ENCODE peak calls at places on chromosomes 1 and 21, in eight cellular contexts. R, W, C, N, X, D, G and S are unnamed samples.
A peak's percentile ranks its signal among the peaks of the same experiment; 100 is the strongest.

GRCh38 chr1:102550729-102551384 is 554.1 kb upstream of the OLFM3 start:
- DNase-seq in R (peak; percentile 26), W (no peak), C (no peak), N (no peak), X (no peak), D (no peak), G (peak; percentile 55), S (no peak)

GRCh38 chr1:151000408-151000807 is 6.3 kb downstream of the MINDY1 start:
- DNase-seq in R (no peak), W (no peak), C (no peak), N (no peak), X (no peak), D (no peak), G (no peak), S (no peak)

GRCh38 chr1:113297749-113298148 is 92.6 kb upstream of the MAGI3 start:
- DNase-seq in R (no peak), W (no peak), C (no peak), N (no peak), X (no peak), D (no peak), G (no peak), S (no peak)

GRCh38 chr1:5250336-5250735 is 595.9 kb downstream of the AJAP1 start:
- DNase-seq in R (no peak), W (no peak), C (no peak), N (no peak), X (no peak), D (no peak), G (no peak), S (no peak)

GRCh38 chr1:153493343-153493960 is 33.0 kb upstream of the S100A7 start:
- DNase-seq in R (no peak), W (peak; percentile 35), C (no peak), N (no peak), X (no peak), D (no peak), G (no peak), S (no peak)

GRCh38 chr1:85295006-85295431 is 18.6 kb upstream of the BCL10 start:
- DNase-seq in R (no peak), W (no peak), C (no peak), N (no peak), X (no peak), D (no peak), G (peak; percentile 98), S (no peak)

GRCh38 chr1:5001466-5001865 is 347.1 kb downstream of the AJAP1 start:
- DNase-seq in R (no peak), W (no peak), C (no peak), N (peak; percentile 50), X (no peak), D (no peak), G (no peak), S (no peak)

GRCh38 chr1:227330709-227331108 is 12.4 kb upstream of the CDC42BPA start:
- DNase-seq in R (no peak), W (no peak), C (no peak), N (no peak), X (no peak), D (no peak), G (no peak), S (no peak)

GRCh38 chr1:151282883-151283725 is 1.0 kb downstream of the ZNF687 start:
- DNase-seq in R (peak; percentile 69), W (peak; percentile 71), C (no peak), N (no peak), X (no peak), D (no peak), G (peak; percentile 23), S (peak; percentile 62)

GRCh38 chr21:38985423-38986378 is 180.0 kb downstream of the ETS2 start:
- DNase-seq in R (peak; percentile 78), W (peak; percentile 90), C (no peak), N (no peak), X (no peak), D (peak; percentile 90), G (no peak), S (peak; percentile 61)

GRCh38 chr1:188058801-188059200 is 1230.1 kb downstream of the PLA2G4A start:
- DNase-seq in R (no peak), W (no peak), C (no peak), N (no peak), X (no peak), D (no peak), G (no peak), S (no peak)

GRCh38 chr1:156075158-156075557 is 7.1 kb downstream of the MEX3A start:
- DNase-seq in R (no peak), W (no peak), C (no peak), N (no peak), X (no peak), D (no peak), G (no peak), S (no peak)

GRCh38 chr1:156072251-156072650 is 10.0 kb downstream of the MEX3A start:
- DNase-seq in R (no peak), W (no peak), C (no peak), N (no peak), X (no peak), D (no peak), G (no peak), S (no peak)

GRCh38 chr1:156073740-156074139 is 8.5 kb downstream of the MEX3A start:
- DNase-seq in R (no peak), W (no peak), C (no peak), N (no peak), X (no peak), D (no peak), G (no peak), S (no peak)

GRCh38 chr1:156074661-156075060 is 7.6 kb downstream of the MEX3A start:
- DNase-seq in R (no peak), W (no peak), C (no peak), N (no peak), X (no peak), D (no peak), G (no peak), S (no peak)

DNA sequence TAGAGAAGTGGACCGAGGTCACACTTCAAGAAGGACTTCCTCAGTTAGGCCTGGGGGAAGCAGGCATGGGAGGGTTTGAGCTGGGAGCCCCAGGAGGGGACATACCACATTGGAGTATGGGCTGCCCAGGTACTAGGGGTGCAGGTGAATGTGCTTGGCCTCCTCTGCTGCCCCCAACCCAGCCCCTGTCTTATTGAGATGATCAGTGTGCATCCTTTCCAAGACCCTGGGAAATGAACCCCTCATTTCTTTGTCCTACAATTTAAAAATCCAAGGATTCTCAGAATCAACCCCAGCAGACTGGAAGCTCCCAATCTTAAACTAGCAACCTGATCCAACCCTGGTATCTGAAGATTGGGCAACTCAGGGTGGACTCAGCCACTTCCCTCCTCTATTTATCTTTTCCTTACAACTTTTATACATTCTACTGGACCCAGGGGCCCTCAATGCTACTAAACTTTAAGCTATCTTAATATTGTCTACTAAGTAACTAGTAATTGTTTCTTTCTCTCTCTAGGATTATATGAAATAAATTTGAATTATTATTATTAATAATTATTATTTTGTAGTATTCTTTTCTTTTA is 9.1 kb downstream of the MEX3A start:
- DNase-seq in R (no peak), W (no peak), C (no peak), N (no peak), X (no peak), D (no peak), G (no peak), S (no peak)
- TF ChIP-seq CTCF in R (no peak), W (no peak), C (no peak), N (no peak), X (no peak), D (no peak), G (no peak), S (no peak)

DNA sequence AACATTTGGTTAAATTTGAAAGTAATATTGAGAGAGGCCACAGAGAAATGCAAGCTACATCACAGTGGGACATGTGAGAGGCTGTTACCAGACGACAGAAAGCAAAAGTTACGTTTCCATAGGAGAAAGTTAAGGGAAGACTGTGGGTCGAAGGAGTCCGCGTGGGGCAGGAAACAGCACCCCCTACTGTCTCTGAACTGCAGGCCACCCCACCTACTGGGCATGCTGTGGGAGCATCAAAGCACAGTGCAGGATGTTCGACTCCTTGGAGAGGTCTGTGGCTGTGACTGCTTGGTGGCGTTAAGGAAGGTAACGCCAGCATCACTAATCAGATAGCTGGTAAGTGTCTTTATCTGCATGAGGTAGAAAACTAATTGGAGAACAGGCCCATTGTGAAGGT is 123.9 kb downstream of the PTBP2 start:
- DNase-seq in R (no peak), W (peak; percentile 78), C (no peak), N (peak; percentile 9), X (no peak), D (no peak), G (peak; percentile 54), S (peak; percentile 50)
- TF ChIP-seq CTCF in R (peak; percentile 54), W (peak; percentile 50), C (peak; percentile 27), N (peak; percentile 54), X (peak; percentile 50), D (peak; percentile 43), G (peak; percentile 87), S (peak; percentile 73)

DNA sequence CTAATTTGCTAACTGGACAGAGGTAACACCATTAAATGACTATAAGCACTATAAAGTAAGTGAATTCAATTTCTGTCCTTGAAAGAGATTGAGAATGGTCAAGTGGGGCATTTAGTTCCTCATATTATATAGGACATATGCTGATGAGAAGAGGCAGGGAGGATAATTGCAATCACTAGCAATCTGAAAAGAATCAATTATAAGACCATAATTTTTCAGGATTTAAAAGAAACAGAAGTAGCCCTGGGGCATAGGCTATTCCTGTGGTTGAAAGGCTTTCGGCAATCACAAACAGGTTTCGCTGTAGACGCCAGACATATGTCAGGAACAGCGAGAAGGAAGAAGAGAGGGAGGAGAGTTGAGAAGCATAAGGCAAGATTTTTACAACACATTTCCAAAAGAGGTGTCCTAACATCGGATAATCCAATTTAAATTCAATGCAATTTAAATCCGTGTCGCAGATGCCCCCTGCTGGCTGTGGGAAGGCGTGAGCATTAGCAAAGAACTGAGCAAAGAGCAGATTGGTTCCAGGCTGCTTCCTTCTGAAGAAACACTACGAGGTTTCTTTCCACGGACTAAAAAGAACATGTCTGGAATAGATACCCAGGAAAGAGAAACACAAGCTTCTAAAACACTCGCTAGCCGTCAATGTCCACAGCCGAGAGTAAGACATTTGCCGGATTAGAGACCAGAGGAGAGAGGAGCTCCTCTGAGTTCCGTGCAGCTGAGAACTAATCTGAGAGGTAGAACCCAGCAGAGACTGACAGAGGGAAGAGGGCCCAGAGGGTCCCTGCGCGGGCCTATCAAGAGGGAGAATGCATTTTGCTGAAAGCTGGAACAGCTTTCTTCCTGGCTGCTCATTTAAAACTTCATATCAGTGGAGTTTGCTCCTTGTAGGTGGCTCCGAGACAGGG is 27.9 kb downstream of the RGS5 start:
- DNase-seq in R (peak; percentile 75), W (peak; percentile 91), C (no peak), N (peak; percentile 63), X (peak; percentile 67), D (peak; percentile 29), G (peak; percentile 85), S (peak; percentile 48)
- TF ChIP-seq CTCF in R (peak; percentile 84), W (peak; percentile 73), C (peak; percentile 67), N (peak; percentile 87), X (peak; percentile 82), D (peak; percentile 94), G (peak; percentile 99), S (peak; percentile 79)

GRCh38 chr1:54404939-54405880 is 984 bp downstream of the SSBP3 start:
- DNase-seq in R (peak; percentile 67), W (peak; percentile 65), C (no peak), N (peak; percentile 31), X (no peak), D (no peak), G (peak; percentile 18), S (peak; percentile 41)
- TF ChIP-seq CTCF in R (no peak), W (no peak), C (no peak), N (peak; percentile 10), X (peak; percentile 13), D (no peak), G (peak; percentile 17), S (peak; percentile 20)

DNA sequence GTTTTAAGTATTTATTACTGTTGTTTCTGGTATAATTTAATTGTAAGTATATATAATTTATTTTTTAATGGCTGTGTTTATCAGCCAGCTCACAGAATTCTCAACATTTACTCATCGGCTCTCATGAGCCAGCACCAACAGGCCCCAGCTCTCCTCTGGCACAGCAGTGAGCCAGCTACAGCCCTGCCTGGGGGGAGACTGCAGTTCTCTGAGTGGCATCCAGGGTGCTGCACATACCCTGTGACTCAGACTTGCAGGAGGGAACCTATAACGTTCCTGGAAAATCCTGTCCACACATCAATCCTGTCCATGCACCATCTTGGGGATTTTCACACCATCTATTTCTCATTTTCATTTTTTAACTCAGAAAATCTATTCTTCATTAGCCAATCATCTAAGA is 36.5 kb downstream of the FHAD1 start:
- DNase-seq in R (no peak), W (peak; percentile 75), C (no peak), N (no peak), X (no peak), D (no peak), G (peak; percentile 72), S (no peak)
- TF ChIP-seq CTCF in R (no peak), W (no peak), C (no peak), N (no peak), X (no peak), D (peak; percentile 27), G (peak; percentile 37), S (no peak)